ENCODE peak calls at places on chromosomes 6 and 20, in seven cellular contexts. X is HS-27A, I is NCI-H1092, Z is T-helper 9 cell, E is HCEC 1CT, R is occipital lobe, M is NCI-H510A. G is an unnamed sample.

GRCh38 chr6:113271437-113271836 is 585.7 kb upstream of the MARCKS start:
- DNase-seq in X (no peak), I (no peak), Z (no peak), E (no peak), R (no peak), M (no peak), G (no peak)

GRCh38 chr6:155265843-155266535 is 2.2 kb downstream of the CLDN20 start:
- DNase-seq in X (no peak), I (no peak), Z (no peak), E (peak), R (no peak), M (no peak), G (no peak)

GRCh38 chr6:159180001-159180400 is 10.8 kb downstream of the FNDC1 start:
- DNase-seq in X (no peak), I (no peak), Z (no peak), E (no peak), R (no peak), M (no peak), G (no peak)

GRCh38 chr6:43262780-43263313 is 19.6 kb downstream of the TTBK1 start:
- DNase-seq in X (no peak), I (no peak), Z (no peak), E (no peak), R (no peak), M (no peak), G (no peak)

GRCh38 chr6:11806561-11807317 is 28.1 kb upstream of the ADTRP start:
- DNase-seq in X (no peak), I (no peak), Z (no peak), E (no peak), R (peak), M (no peak), G (no peak)

GRCh38 chr20:17961600-17961965 is 7.0 kb downstream of the SNX5 start:
- DNase-seq in X (no peak), I (no peak), Z (no peak), E (no peak), R (no peak), M (no peak), G (no peak)

GRCh38 chr6:45677381-45677992 is 299.8 kb upstream of the SUPT3H start:
- DNase-seq in X (no peak), I (no peak), Z (no peak), E (no peak), R (no peak), M (no peak), G (no peak)

GRCh38 chr6:100283288-100283687 is 181.4 kb downstream of the SIM1 start:
- DNase-seq in X (peak), I (no peak), Z (no peak), E (peak), R (no peak), M (no peak), G (no peak)

GRCh38 chr20:62338294-62338620 is 28.9 kb downstream of the LAMA5 start:
- DNase-seq in X (no peak), I (no peak), Z (no peak), E (no peak), R (no peak), M (no peak), G (no peak)

GRCh38 chr6:26392932-26393636 is 9.0 kb upstream of the BTN3A1 start:
- DNase-seq in X (no peak), I (no peak), Z (no peak), E (no peak), R (no peak), M (no peak), G (no peak)

GRCh38 chr20:884983-885952 is 30.9 kb downstream of the ANGPT4 start:
- DNase-seq in X (no peak), I (peak), Z (no peak), E (peak), R (peak), M (no peak), G (peak)

GRCh38 chr20:48723308-48724264 is 104.2 kb downstream of the PREX1 start:
- DNase-seq in X (no peak), I (no peak), Z (no peak), E (no peak), R (no peak), M (no peak), G (peak)

GRCh38 chr20:1087311-1087710 is 31.1 kb upstream of the PSMF1 start:
- DNase-seq in X (no peak), I (no peak), Z (no peak), E (no peak), R (no peak), M (no peak), G (no peak)

GRCh38 chr6:129662406-129662766 is 47.6 kb downstream of the ARHGAP18 start:
- DNase-seq in X (no peak), I (no peak), Z (no peak), E (no peak), R (no peak), M (no peak), G (no peak)

GRCh38 chr6:147382945-147383554 is 125.4 kb upstream of the SAMD5 start:
- DNase-seq in X (no peak), I (no peak), Z (no peak), E (peak), R (no peak), M (no peak), G (no peak)

GRCh38 chr20:51661609-51662178 is 106.5 kb downstream of the ATP9A start:
- DNase-seq in X (no peak), I (no peak), Z (no peak), E (peak), R (no peak), M (no peak), G (no peak)

GRCh38 chr20:11849976-11850670 is 67.6 kb upstream of the BTBD3 start:
- DNase-seq in X (peak), I (no peak), Z (no peak), E (peak), R (no peak), M (no peak), G (no peak)

GRCh38 chr20:62644802-62645496 is 2.6 kb downstream of the SLCO4A1 start:
- DNase-seq in X (no peak), I (no peak), Z (no peak), E (no peak), R (no peak), M (no peak), G (no peak)

GRCh38 chr6:3316818-3317217 is 58.1 kb downstream of the PSMG4 start:
- DNase-seq in X (no peak), I (no peak), Z (no peak), E (no peak), R (no peak), M (no peak), G (no peak)

GRCh38 chr20:23190557-23190956 is 104.4 kb upstream of the CD93 start:
- DNase-seq in X (no peak), I (no peak), Z (no peak), E (peak), R (no peak), M (no peak), G (no peak)

G was measured in dorsolateral prefrontal cortex.